ENCODE peak calls at places on chromosomes 3 and 15, in five cellular contexts. One of them, this sample, is unnamed.

GRCh38 chr3:155330356-155330755 is 36.9 kb upstream of the STRIT1 start:
- DNase-seq in GM10248: no peak
- DNase-seq in cardiac muscle cell: no peak
- DNase-seq in transverse colon: no peak
- DNase-seq in IMR-90: no peak
- DNase-seq in this sample: no peak

GRCh38 chr3:44045476-44046275 is 196.0 kb upstream of the TOPAZ1 start:
- DNase-seq in IMR-90: no peak
- DNase-seq in transverse colon: peak; percentile 63
- DNase-seq in cardiac muscle cell: no peak
- DNase-seq in GM10248: peak; percentile 76
- DNase-seq in this sample: peak; percentile 74

GRCh38 chr3:172575375-172575774 is 52.1 kb upstream of the TNFSF10 start:
- DNase-seq in IMR-90: no peak
- DNase-seq in transverse colon: no peak
- DNase-seq in GM10248: no peak
- DNase-seq in cardiac muscle cell: no peak
- DNase-seq in this sample: no peak

GRCh38 chr3:26484140-26484539 is 138.4 kb upstream of the LRRC3B start:
- DNase-seq in cardiac muscle cell: peak; percentile 19
- DNase-seq in GM10248: no peak
- DNase-seq in IMR-90: no peak
- DNase-seq in transverse colon: no peak
- DNase-seq in this sample: no peak

GRCh38 chr15:39704684-39705083 is 78.0 kb downstream of the FSIP1 start:
- DNase-seq in IMR-90: peak; percentile 31
- DNase-seq in GM10248: no peak
- DNase-seq in cardiac muscle cell: no peak
- DNase-seq in transverse colon: no peak
- DNase-seq in this sample: no peak

GRCh38 chr3:11717768-11718581 is 74.3 kb upstream of the VGLL4 start:
- DNase-seq in GM10248: no peak
- DNase-seq in transverse colon: no peak
- DNase-seq in cardiac muscle cell: peak; percentile 19
- DNase-seq in IMR-90: peak; percentile 46
- DNase-seq in this sample: no peak

GRCh38 chr3:141610993-141611392 is 124.2 kb downstream of the RASA2 start:
- DNase-seq in IMR-90: no peak
- DNase-seq in cardiac muscle cell: no peak
- DNase-seq in GM10248: no peak
- DNase-seq in transverse colon: no peak
- DNase-seq in this sample: no peak

GRCh38 chr3:183498634-183499033 is 56.9 kb downstream of the KLHL6 start:
- DNase-seq in GM10248: no peak
- DNase-seq in IMR-90: no peak
- DNase-seq in cardiac muscle cell: no peak
- DNase-seq in transverse colon: no peak
- DNase-seq in this sample: no peak

GRCh38 chr3:69997486-69998307 is 1.8 kb upstream of the SAMMSON start:
- DNase-seq in transverse colon: no peak
- DNase-seq in cardiac muscle cell: no peak
- DNase-seq in IMR-90: no peak
- DNase-seq in GM10248: no peak
- DNase-seq in this sample: no peak

GRCh38 chr3:58048301-58048700 is 40.1 kb downstream of the FLNB start:
- DNase-seq in transverse colon: no peak
- DNase-seq in GM10248: no peak
- DNase-seq in IMR-90: no peak
- DNase-seq in cardiac muscle cell: no peak
- DNase-seq in this sample: no peak

GRCh38 chr15:39565851-39566250 is 15.0 kb upstream of the THBS1 start:
- DNase-seq in GM10248: no peak
- DNase-seq in cardiac muscle cell: no peak
- DNase-seq in IMR-90: peak; percentile 18
- DNase-seq in transverse colon: no peak
- DNase-seq in this sample: no peak

GRCh38 chr3:69541059-69541471 is 155.2 kb upstream of the FRMD4B start:
- DNase-seq in cardiac muscle cell: peak; percentile 21
- DNase-seq in IMR-90: no peak
- DNase-seq in GM10248: no peak
- DNase-seq in transverse colon: no peak
- DNase-seq in this sample: no peak

GRCh38 chr3:13582366-13583250 is 33.7 kb downstream of the FBLN2 start:
- DNase-seq in cardiac muscle cell: no peak
- DNase-seq in GM10248: no peak
- DNase-seq in transverse colon: no peak
- DNase-seq in IMR-90: no peak
- DNase-seq in this sample: no peak

GRCh38 chr3:160163259-160163878 is 61.9 kb upstream of the C3orf80 start:
- DNase-seq in IMR-90: peak; percentile 47
- DNase-seq in transverse colon: no peak
- DNase-seq in cardiac muscle cell: peak; percentile 34
- DNase-seq in GM10248: peak; percentile 27
- DNase-seq in this sample: peak; percentile 40

GRCh38 chr3:164452707-164453106 is 625.6 kb downstream of the SI start:
- DNase-seq in GM10248: no peak
- DNase-seq in IMR-90: no peak
- DNase-seq in cardiac muscle cell: no peak
- DNase-seq in transverse colon: no peak
- DNase-seq in this sample: no peak

GRCh38 chr15:89457086-89457485 is 39.3 kb downstream of the RHCG start:
- DNase-seq in GM10248: no peak
- DNase-seq in transverse colon: no peak
- DNase-seq in IMR-90: peak; percentile 28
- DNase-seq in cardiac muscle cell: no peak
- DNase-seq in this sample: no peak

GRCh38 chr15:67259375-67259774 is 4.8 kb downstream of the IQCH start:
- DNase-seq in GM10248: no peak
- DNase-seq in cardiac muscle cell: no peak
- DNase-seq in IMR-90: no peak
- DNase-seq in transverse colon: no peak
- DNase-seq in this sample: no peak

GRCh38 chr3:134883697-134884385 is 88.8 kb downstream of the EPHB1 start:
- DNase-seq in GM10248: no peak
- DNase-seq in IMR-90: no peak
- DNase-seq in cardiac muscle cell: no peak
- DNase-seq in transverse colon: no peak
- DNase-seq in this sample: no peak

GRCh38 chr3:119310052-119310451 is 15.9 kb downstream of the ARHGAP31 start:
- DNase-seq in cardiac muscle cell: no peak
- DNase-seq in GM10248: no peak
- DNase-seq in IMR-90: peak; percentile 97
- DNase-seq in transverse colon: no peak
- DNase-seq in this sample: no peak

GRCh38 chr15:78855746-78856145 is 16.9 kb upstream of the MORF4L1 start:
- DNase-seq in GM10248: no peak
- DNase-seq in cardiac muscle cell: no peak
- DNase-seq in IMR-90: peak; percentile 78
- DNase-seq in transverse colon: no peak
- DNase-seq in this sample: no peak

GRCh38 chr3:85760342-85760741 is 801.6 kb downstream of the CADM2 start:
- DNase-seq in cardiac muscle cell: no peak
- DNase-seq in IMR-90: no peak
- DNase-seq in GM10248: no peak
- DNase-seq in transverse colon: no peak
- DNase-seq in this sample: no peak

GRCh38 chr3:22582291-22582690 is 620.8 kb upstream of the UBE2E2 start:
- DNase-seq in transverse colon: no peak
- DNase-seq in IMR-90: no peak
- DNase-seq in cardiac muscle cell: no peak
- DNase-seq in GM10248: no peak
- DNase-seq in this sample: no peak

GRCh38 chr3:142897807-142898206 is 8.9 kb upstream of the PCOLCE2 start:
- DNase-seq in transverse colon: no peak
- DNase-seq in cardiac muscle cell: no peak
- DNase-seq in GM10248: no peak
- DNase-seq in IMR-90: no peak
- DNase-seq in this sample: no peak

GRCh38 chr3:127043731-127044510 is 61.0 kb downstream of the PLXNA1 start:
- DNase-seq in IMR-90: no peak
- DNase-seq in transverse colon: no peak
- DNase-seq in cardiac muscle cell: no peak
- DNase-seq in GM10248: no peak
- DNase-seq in this sample: no peak

GRCh38 chr3:196186661-196187573 is 24.3 kb downstream of the ZDHHC19 start:
- DNase-seq in transverse colon: peak; percentile 43
- DNase-seq in IMR-90: peak; percentile 22
- DNase-seq in cardiac muscle cell: no peak
- DNase-seq in GM10248: peak; percentile 60
- DNase-seq in this sample: peak; percentile 74

GRCh38 chr3:6168242-6168641 is 692.7 kb upstream of the GRM7 start:
- DNase-seq in GM10248: no peak
- DNase-seq in IMR-90: no peak
- DNase-seq in transverse colon: no peak
- DNase-seq in cardiac muscle cell: no peak
- DNase-seq in this sample: no peak

GRCh38 chr3:184155644-184156521 is 706 bp downstream of the DVL3 start:
- DNase-seq in IMR-90: peak; percentile 16
- DNase-seq in GM10248: peak; percentile 53
- DNase-seq in transverse colon: peak; percentile 49
- DNase-seq in cardiac muscle cell: peak; percentile 54
- DNase-seq in this sample: peak; percentile 65

GRCh38 chr15:59738676-59739075 is 49.6 kb upstream of the BNIP2 start:
- DNase-seq in GM10248: no peak
- DNase-seq in cardiac muscle cell: no peak
- DNase-seq in IMR-90: no peak
- DNase-seq in transverse colon: no peak
- DNase-seq in this sample: no peak

GRCh38 chr3:14204605-14205284 is 26.1 kb downstream of the LSM3 start:
- DNase-seq in transverse colon: peak; percentile 33
- DNase-seq in IMR-90: peak; percentile 71
- DNase-seq in cardiac muscle cell: peak; percentile 14
- DNase-seq in GM10248: no peak
- DNase-seq in this sample: no peak

GRCh38 chr3:187325632-187326031 is 34.1 kb upstream of the MASP1 start:
- DNase-seq in IMR-90: no peak
- DNase-seq in transverse colon: no peak
- DNase-seq in GM10248: no peak
- DNase-seq in cardiac muscle cell: no peak
- DNase-seq in this sample: no peak

GRCh38 chr3:197522881-197523342 is 32.9 kb downstream of the BDH1 start:
- DNase-seq in cardiac muscle cell: no peak
- DNase-seq in IMR-90: peak; percentile 19
- DNase-seq in GM10248: no peak
- DNase-seq in transverse colon: no peak
- DNase-seq in this sample: no peak

GRCh38 chr3:104388624-104389023 is 978.1 kb upstream of the ALCAM start:
- DNase-seq in cardiac muscle cell: no peak
- DNase-seq in transverse colon: no peak
- DNase-seq in GM10248: no peak
- DNase-seq in IMR-90: peak; percentile 19
- DNase-seq in this sample: no peak

GRCh38 chr15:76903251-76903681 is 1.9 kb downstream of the SCAPER start:
- DNase-seq in IMR-90: peak; percentile 78
- DNase-seq in transverse colon: no peak
- DNase-seq in GM10248: peak; percentile 32
- DNase-seq in cardiac muscle cell: peak; percentile 4
- DNase-seq in this sample: peak; percentile 44

GRCh38 chr3:16801698-16802097 is 83.1 kb upstream of the PLCL2 start:
- DNase-seq in cardiac muscle cell: no peak
- DNase-seq in transverse colon: no peak
- DNase-seq in GM10248: no peak
- DNase-seq in IMR-90: peak; percentile 1
- DNase-seq in this sample: no peak

GRCh38 chr3:162368377-162368776 is 871.8 kb downstream of the OTOL1 start:
- DNase-seq in transverse colon: no peak
- DNase-seq in IMR-90: no peak
- DNase-seq in cardiac muscle cell: peak; percentile 38
- DNase-seq in GM10248: no peak
- DNase-seq in this sample: no peak

GRCh38 chr3:123314409-123315270 is 112.9 kb downstream of the SEC22A start:
- DNase-seq in transverse colon: no peak
- DNase-seq in cardiac muscle cell: no peak
- DNase-seq in IMR-90: no peak
- DNase-seq in GM10248: no peak
- DNase-seq in this sample: no peak
- TF ChIP-seq CTCF in transverse colon: no peak
- TF ChIP-seq CTCF in cardiac muscle cell: no peak
- TF ChIP-seq CTCF in IMR-90: no peak
- TF ChIP-seq CTCF in GM10248: no peak
- TF ChIP-seq CTCF in this sample: no peak

GRCh38 chr3:178703268-178703975 is 167.2 kb downstream of the KCNMB2 start:
- DNase-seq in cardiac muscle cell: no peak
- DNase-seq in IMR-90: peak; percentile 97
- DNase-seq in transverse colon: no peak
- DNase-seq in GM10248: no peak
- DNase-seq in this sample: no peak
- TF ChIP-seq CTCF in cardiac muscle cell: no peak
- TF ChIP-seq CTCF in IMR-90: peak; percentile 24
- TF ChIP-seq CTCF in transverse colon: no peak
- TF ChIP-seq CTCF in GM10248: no peak
- TF ChIP-seq CTCF in this sample: no peak

GRCh38 chr15:74265046-74265639 is 29.0 kb downstream of the CCDC33 start:
- DNase-seq in transverse colon: no peak
- DNase-seq in GM10248: no peak
- DNase-seq in cardiac muscle cell: peak; percentile 93
- DNase-seq in IMR-90: peak; percentile 18
- DNase-seq in this sample: no peak

GRCh38 chr15:74261685-74262084 is 25.6 kb downstream of the CCDC33 start:
- DNase-seq in IMR-90: no peak
- DNase-seq in transverse colon: no peak
- DNase-seq in GM10248: no peak
- DNase-seq in cardiac muscle cell: no peak
- DNase-seq in this sample: no peak

GRCh38 chr15:74262635-74263034 is 26.5 kb downstream of the CCDC33 start:
- DNase-seq in GM10248: no peak
- DNase-seq in IMR-90: no peak
- DNase-seq in cardiac muscle cell: no peak
- DNase-seq in transverse colon: no peak
- DNase-seq in this sample: no peak

GRCh38 chr15:74264081-74264501 is 28.0 kb downstream of the CCDC33 start:
- DNase-seq in transverse colon: no peak
- DNase-seq in cardiac muscle cell: no peak
- DNase-seq in IMR-90: no peak
- DNase-seq in GM10248: no peak
- DNase-seq in this sample: no peak

DNA sequence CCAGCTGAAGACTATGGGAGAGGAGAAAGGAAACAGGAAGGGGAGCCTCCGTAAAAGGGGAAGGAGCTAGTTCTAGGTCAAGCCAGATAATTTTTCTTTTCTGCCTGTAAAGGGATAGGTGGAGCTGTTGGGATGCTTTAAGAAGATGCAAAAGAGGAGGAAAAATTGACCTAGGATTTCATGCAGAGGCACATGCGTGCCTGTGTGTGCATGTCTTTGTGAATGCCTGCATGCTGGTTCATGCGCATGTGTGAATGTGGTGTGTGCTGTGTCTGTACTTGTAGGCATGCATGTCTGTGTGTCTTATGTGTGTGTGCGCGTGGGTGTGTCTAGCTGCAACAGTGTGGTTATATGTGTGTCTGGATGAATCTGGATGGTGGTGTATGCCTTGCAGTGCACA is 27.3 kb downstream of the CCDC33 start:
- DNase-seq in transverse colon: no peak
- DNase-seq in IMR-90: no peak
- DNase-seq in cardiac muscle cell: no peak
- DNase-seq in GM10248: no peak
- DNase-seq in this sample: no peak
- TF ChIP-seq CTCF in transverse colon: no peak
- TF ChIP-seq CTCF in IMR-90: no peak
- TF ChIP-seq CTCF in cardiac muscle cell: no peak
- TF ChIP-seq CTCF in GM10248: no peak
- TF ChIP-seq CTCF in this sample: no peak

GRCh38 chr15:92820233-92821021 is 79.7 kb upstream of the CHD2 start:
- DNase-seq in IMR-90: peak; percentile 89
- DNase-seq in cardiac muscle cell: peak; percentile 96
- DNase-seq in GM10248: peak; percentile 91
- DNase-seq in transverse colon: peak; percentile 95
- DNase-seq in this sample: peak; percentile 92
- TF ChIP-seq CTCF in IMR-90: no peak
- TF ChIP-seq CTCF in cardiac muscle cell: no peak
- TF ChIP-seq CTCF in GM10248: no peak
- TF ChIP-seq CTCF in transverse colon: no peak
- TF ChIP-seq CTCF in this sample: no peak